ENCODE peak calls at places on chromosome 11, in four cellular contexts. G, O, F and A are unnamed samples.

GRCh38 chr11:111620518-111620917 is 18.3 kb downstream of the SIK2 start:
- DNase-seq in G (no peak), O (no peak), F (no peak), A (no peak)

GRCh38 chr11:73787051-73787642 is 527 bp upstream of the MRPL48 start:
- DNase-seq in G (no peak), O (no peak), F (no peak), A (no peak)

GRCh38 chr11:123690490-123690889 is 36.1 kb upstream of the SCN3B start:
- DNase-seq in G (peak; percentile 12), O (no peak), F (no peak), A (no peak)

GRCh38 chr11:37916331-37916730 is 1318.3 kb upstream of the RAG2 start:
- DNase-seq in G (peak; percentile 79), O (no peak), F (no peak), A (no peak)

GRCh38 chr11:60303661-60304060 is 23.2 kb downstream of the MS4A4A start:
- DNase-seq in G (peak; percentile 36), O (no peak), F (peak; percentile 63), A (no peak)

GRCh38 chr11:72478596-72479143 is 44.3 kb upstream of the CLPB start:
- DNase-seq in G (no peak), O (no peak), F (peak; percentile 61), A (no peak)

GRCh38 chr11:106988151-106988806 is 30.0 kb downstream of the GUCY1A2 start:
- DNase-seq in G (no peak), O (no peak), F (peak; percentile 84), A (no peak)

GRCh38 chr11:117226388-117227385 is 5.2 kb downstream of the PCSK7 start:
- DNase-seq in G (peak; percentile 85), O (no peak), F (peak; percentile 85), A (peak; percentile 75)

GRCh38 chr11:33564856-33565453 is 135.7 kb downstream of the C11orf91 start:
- DNase-seq in G (peak; percentile 23), O (no peak), F (no peak), A (no peak)

GRCh38 chr11:98183034-98183433 is 837.7 kb upstream of the CNTN5 start:
- DNase-seq in G (no peak), O (no peak), F (no peak), A (no peak)

GRCh38 chr11:132301900-132302299 is 931.5 kb downstream of the NTM start:
- DNase-seq in G (no peak), O (no peak), F (no peak), A (no peak)

GRCh38 chr11:114399903-114400221 is 449 bp downstream of the C11orf71 start:
- DNase-seq in G (peak; percentile 92), O (no peak), F (no peak), A (no peak)

GRCh38 chr11:118338637-118339061 is 3.9 kb downstream of the CD3D start:
- DNase-seq in G (peak; percentile 22), O (no peak), F (no peak), A (no peak)

GRCh38 chr11:1891831-1892115 is at the start of gene PRR33:
- DNase-seq in G (no peak), O (no peak), F (no peak), A (no peak)

GRCh38 chr11:36431429-36432092 is 78.5 kb downstream of the TRAF6 start:
- DNase-seq in G (peak; percentile 18), O (no peak), F (peak; percentile 97), A (no peak)

GRCh38 chr11:112523477-112523876 is 262.8 kb upstream of the PLET1 start:
- DNase-seq in G (peak; percentile 66), O (no peak), F (peak; percentile 24), A (peak; percentile 65)

GRCh38 chr11:48093795-48094642 is 113.7 kb downstream of the PTPRJ start:
- DNase-seq in G (no peak), O (no peak), F (peak; percentile 25), A (no peak)

GRCh38 chr11:107707807-107708206 is 4.0 kb downstream of the SLN start:
- DNase-seq in G (peak; percentile 67), O (peak; percentile 17), F (no peak), A (no peak)

GRCh38 chr11:46119352-46120216 is 1.7 kb downstream of the PHF21A start:
- DNase-seq in G (peak; percentile 74), O (no peak), F (peak; percentile 91), A (peak; percentile 61)

GRCh38 chr11:86122773-86123172 is 53.9 kb upstream of the PICALM start:
- DNase-seq in G (no peak), O (no peak), F (no peak), A (no peak)

GRCh38 chr11:23875407-23875950 is 621.4 kb upstream of the LUZP2 start:
- DNase-seq in G (no peak), O (no peak), F (no peak), A (no peak)

GRCh38 chr11:82906931-82907330 is 5.4 kb downstream of the DDIAS start:
- DNase-seq in G (no peak), O (no peak), F (no peak), A (no peak)

GRCh38 chr11:126647735-126648134 is 292.2 kb downstream of the ST3GAL4 start:
- DNase-seq in G (peak; percentile 30), O (no peak), F (peak; percentile 3), A (no peak)

GRCh38 chr11:61534025-61534900 is 25.7 kb downstream of the LRRC10B start:
- DNase-seq in G (no peak), O (no peak), F (no peak), A (no peak)

DNA sequence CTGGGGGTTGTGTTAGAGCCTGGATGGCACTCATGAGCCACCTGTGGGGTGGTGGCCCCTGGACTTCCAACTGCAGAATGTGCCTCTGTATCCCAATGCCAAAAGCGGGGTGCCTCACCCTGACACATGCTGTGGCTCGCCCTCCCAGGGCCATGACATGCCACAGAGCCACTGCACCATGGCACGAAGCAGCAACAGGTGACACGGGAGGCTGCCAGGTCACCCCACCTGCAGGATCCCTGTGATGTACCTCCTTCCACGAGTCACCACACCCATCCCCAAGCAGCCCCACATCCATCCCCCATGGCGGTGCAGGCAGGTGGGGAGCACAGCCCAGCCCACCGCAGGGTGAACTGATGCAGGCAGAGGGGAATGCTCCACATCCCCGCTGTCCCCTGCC is 14.8 kb downstream of the NECTIN1 start:
- DNase-seq in G (no peak), O (no peak), F (no peak), A (no peak)
- H3K4ac ChIP-seq in G (no peak overlapping the region), O (no peak overlapping the region), F (no peak overlapping the region), A (no peak overlapping the region)

GRCh38 chr11:70826541-70826943 is 425.8 kb downstream of the SHANK2 start:
- DNase-seq in G (peak; percentile 66), O (no peak), F (no peak), A (peak; percentile 57)
- H3K27ac ChIP-seq in G (no peak overlapping the region), O (no peak overlapping the region), F (no peak overlapping the region), A (peak overlapping the region; percentile 69)

DNA sequence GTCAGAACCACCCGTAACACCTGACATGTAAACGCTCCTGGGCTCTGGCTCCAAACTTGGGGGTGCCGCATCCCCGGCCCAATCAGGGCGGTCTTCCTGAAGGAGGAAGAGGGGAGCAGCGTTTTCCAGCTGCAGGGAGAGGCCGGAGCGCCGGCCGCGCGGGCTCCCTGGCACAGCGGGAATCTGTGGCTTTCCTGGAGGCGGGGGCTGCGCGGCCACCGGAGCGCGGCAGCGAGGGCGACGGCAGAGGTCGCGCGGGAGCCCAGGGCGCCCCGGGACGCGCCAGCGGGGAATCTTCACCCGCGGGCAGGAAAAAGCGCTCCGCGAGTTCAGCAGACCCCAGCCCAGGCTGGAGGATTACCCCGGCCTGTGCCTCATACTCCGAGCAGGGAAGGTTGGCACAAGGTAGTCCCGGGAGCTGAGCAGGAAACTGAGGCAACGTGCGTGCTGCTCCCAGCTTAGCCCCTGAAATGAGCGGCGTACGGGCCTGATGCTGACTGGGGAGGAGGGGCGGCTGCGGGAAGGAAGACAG is 600 bp upstream of the ESAM start:
- DNase-seq in G (no peak), O (no peak), F (no peak), A (no peak)
- H3K4ac ChIP-seq in G (no peak overlapping the region), O (no peak overlapping the region), F (no peak overlapping the region), A (no peak overlapping the region)

DNA sequence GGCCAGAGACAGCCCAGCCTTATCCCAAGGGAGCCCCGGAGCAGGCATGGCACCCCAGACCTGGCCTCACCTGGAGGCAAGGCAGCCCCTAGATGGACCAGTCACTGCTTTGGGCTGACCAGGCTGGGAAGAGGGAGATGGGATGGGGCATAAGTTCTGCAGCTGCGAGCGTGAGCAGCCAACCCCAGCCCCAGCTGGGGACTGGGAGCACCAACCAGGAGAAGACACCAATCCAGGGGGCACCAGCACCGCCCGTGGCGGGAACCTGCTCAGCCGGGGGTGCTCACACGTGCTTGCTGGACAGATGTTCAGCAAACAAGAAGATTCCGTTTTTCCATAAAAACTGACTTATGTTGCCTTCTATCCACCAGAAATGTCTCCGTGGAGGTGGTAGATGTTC is 16.2 kb upstream of the FADD start:
- DNase-seq in G (no peak), O (no peak), F (no peak), A (no peak)
- H3K27ac ChIP-seq in G (no peak overlapping the region), O (no peak overlapping the region), F (no peak overlapping the region), A (no peak overlapping the region)

GRCh38 chr11:102117472-102118113 is 7.3 kb downstream of the YAP1 start:
- DNase-seq in G (no peak), O (no peak), F (peak; percentile 49), A (no peak)

GRCh38 chr11:102121329-102121728 is 11.1 kb downstream of the YAP1 start:
- DNase-seq in G (no peak), O (no peak), F (peak; percentile 48), A (no peak)

GRCh38 chr11:102118937-102119336 is 8.7 kb downstream of the YAP1 start:
- DNase-seq in G (peak; percentile 54), O (no peak), F (no peak), A (no peak)

GRCh38 chr11:102120006-102120405 is 9.8 kb downstream of the YAP1 start:
- DNase-seq in G (no peak), O (no peak), F (peak; percentile 88), A (no peak)

DNA sequence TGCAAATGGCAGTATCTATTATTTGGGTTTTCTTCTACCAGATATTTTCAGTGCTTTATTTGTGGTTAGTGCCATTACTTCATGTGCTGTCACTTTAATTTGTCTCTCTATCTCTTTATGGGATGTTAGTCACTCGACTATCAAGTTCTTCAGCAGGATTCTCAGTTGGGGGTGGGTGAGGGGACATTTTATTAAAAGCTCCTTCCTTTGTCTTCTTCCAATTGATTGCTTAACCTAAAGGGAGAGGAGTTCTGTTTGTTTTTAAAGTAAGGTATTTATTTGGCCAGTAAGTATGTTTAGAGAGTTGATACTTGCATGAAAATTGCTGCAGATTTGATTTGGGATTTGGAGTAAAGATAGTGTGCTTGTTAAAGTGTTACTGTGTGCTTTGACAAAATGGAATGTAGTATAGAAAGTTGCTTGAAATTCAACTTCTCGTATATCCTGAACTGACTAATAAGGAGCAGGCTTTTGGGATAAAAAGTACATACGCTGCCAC is 10.2 kb downstream of the YAP1 start:
- DNase-seq in G (peak; percentile 64), O (no peak), F (peak; percentile 70), A (no peak)
- H3K4ac ChIP-seq in G (no peak overlapping the region), O (no peak overlapping the region), F (no peak overlapping the region), A (no peak overlapping the region)

GRCh38 chr11:102421262-102421661 is 31.3 kb downstream of the TMEM123 start:
- DNase-seq in G (no peak), O (no peak), F (no peak), A (no peak)
- H3K27ac ChIP-seq in G (no peak overlapping the region), O (no peak overlapping the region), F (no peak overlapping the region), A (no peak overlapping the region)

GRCh38 chr11:120185678-120186407 is 25.0 kb upstream of the OAF start:
- DNase-seq in G (no peak), O (no peak), F (no peak), A (no peak)

GRCh38 chr11:120184946-120185677 is 25.7 kb upstream of the OAF start:
- DNase-seq in G (no peak), O (no peak), F (peak; percentile 63), A (no peak)

GRCh38 chr11:120184371-120184945 is 26.4 kb upstream of the OAF start:
- DNase-seq in G (no peak), O (no peak), F (no peak), A (no peak)

GRCh38 chr11:120186799-120187591 is 23.8 kb upstream of the OAF start:
- DNase-seq in G (no peak), O (no peak), F (no peak), A (no peak)

GRCh38 chr11:120186408-120186798 is 24.4 kb upstream of the OAF start:
- DNase-seq in G (no peak), O (no peak), F (no peak), A (no peak)
- H3K4ac ChIP-seq in G (no peak overlapping the region), O (no peak overlapping the region), F (peak overlapping the region; percentile 28), A (no peak overlapping the region)